ENCODE peak calls at places on chromosome 1, in nine cellular contexts. One of them, this sample, is unnamed.

GRCh38 chr1:11196945-11197344 is 7.8 kb downstream of the ANGPTL7 start:
- DNase-seq in GM12878: no peak
- DNase-seq in astrocyte of the hippocampus: no peak
- DNase-seq in cardiac muscle cell: no peak
- DNase-seq in smooth muscle cell of the brain vasculature: no peak
- DNase-seq in AG20443: no peak
- DNase-seq in DMS79 treated with DMSO at 0.1 percent for 48 hours: no peak
- DNase-seq in pons: no peak
- DNase-seq in stimulated activated CD4-positive, alpha-beta T cell treated with anti-CD3 and anti-CD28 coated beads, Interleukin-1b, Interleukin-23, amount 100 ng/mL, for 48 hours: no peak
- DNase-seq in this sample: no peak

GRCh38 chr1:160720366-160720765 is 8.7 kb upstream of the CD48 start:
- DNase-seq in smooth muscle cell of the brain vasculature: no peak
- DNase-seq in DMS79 treated with DMSO at 0.1 percent for 48 hours: no peak
- DNase-seq in cardiac muscle cell: peak; percentile 33
- DNase-seq in GM12878: no peak
- DNase-seq in stimulated activated CD4-positive, alpha-beta T cell treated with anti-CD3 and anti-CD28 coated beads, Interleukin-1b, Interleukin-23, amount 100 ng/mL, for 48 hours: no peak
- DNase-seq in pons: no peak
- DNase-seq in AG20443: no peak
- DNase-seq in astrocyte of the hippocampus: no peak
- DNase-seq in this sample: no peak

GRCh38 chr1:234771642-234772344 is 161.8 kb upstream of the IRF2BP2 start:
- DNase-seq in stimulated activated CD4-positive, alpha-beta T cell treated with anti-CD3 and anti-CD28 coated beads, Interleukin-1b, Interleukin-23, amount 100 ng/mL, for 48 hours: no peak
- DNase-seq in astrocyte of the hippocampus: peak; percentile 54
- DNase-seq in DMS79 treated with DMSO at 0.1 percent for 48 hours: peak; percentile 40
- DNase-seq in cardiac muscle cell: no peak
- DNase-seq in smooth muscle cell of the brain vasculature: no peak
- DNase-seq in GM12878: no peak
- DNase-seq in pons: no peak
- DNase-seq in AG20443: no peak
- DNase-seq in this sample: no peak

GRCh38 chr1:10229903-10230302 is 19.5 kb downstream of the KIF1B start:
- DNase-seq in cardiac muscle cell: no peak
- DNase-seq in pons: no peak
- DNase-seq in DMS79 treated with DMSO at 0.1 percent for 48 hours: no peak
- DNase-seq in stimulated activated CD4-positive, alpha-beta T cell treated with anti-CD3 and anti-CD28 coated beads, Interleukin-1b, Interleukin-23, amount 100 ng/mL, for 48 hours: no peak
- DNase-seq in AG20443: no peak
- DNase-seq in GM12878: no peak
- DNase-seq in astrocyte of the hippocampus: no peak
- DNase-seq in smooth muscle cell of the brain vasculature: no peak
- DNase-seq in this sample: no peak

GRCh38 chr1:241611063-241611462 is 29.1 kb downstream of the CHML start:
- DNase-seq in AG20443: peak; percentile 41
- DNase-seq in astrocyte of the hippocampus: peak; percentile 69
- DNase-seq in GM12878: no peak
- DNase-seq in stimulated activated CD4-positive, alpha-beta T cell treated with anti-CD3 and anti-CD28 coated beads, Interleukin-1b, Interleukin-23, amount 100 ng/mL, for 48 hours: no peak
- DNase-seq in pons: peak; percentile 88
- DNase-seq in cardiac muscle cell: peak; percentile 75
- DNase-seq in DMS79 treated with DMSO at 0.1 percent for 48 hours: peak; percentile 36
- DNase-seq in smooth muscle cell of the brain vasculature: no peak
- DNase-seq in this sample: peak; percentile 64

GRCh38 chr1:21956720-21957552 is 19.8 kb upstream of the HSPG2 start:
- DNase-seq in smooth muscle cell of the brain vasculature: no peak
- DNase-seq in DMS79 treated with DMSO at 0.1 percent for 48 hours: peak; percentile 96
- DNase-seq in cardiac muscle cell: peak; percentile 61
- DNase-seq in pons: no peak
- DNase-seq in AG20443: peak; percentile 32
- DNase-seq in stimulated activated CD4-positive, alpha-beta T cell treated with anti-CD3 and anti-CD28 coated beads, Interleukin-1b, Interleukin-23, amount 100 ng/mL, for 48 hours: peak; percentile 39
- DNase-seq in GM12878: no peak
- DNase-seq in astrocyte of the hippocampus: peak; percentile 80
- DNase-seq in this sample: peak; percentile 40

GRCh38 chr1:39575191-39576015 is 1.2 kb downstream of the PABPC4 start:
- DNase-seq in DMS79 treated with DMSO at 0.1 percent for 48 hours: peak; percentile 51
- DNase-seq in stimulated activated CD4-positive, alpha-beta T cell treated with anti-CD3 and anti-CD28 coated beads, Interleukin-1b, Interleukin-23, amount 100 ng/mL, for 48 hours: peak; percentile 60
- DNase-seq in smooth muscle cell of the brain vasculature: no peak
- DNase-seq in AG20443: peak; percentile 69
- DNase-seq in astrocyte of the hippocampus: peak; percentile 67
- DNase-seq in GM12878: no peak
- DNase-seq in cardiac muscle cell: peak; percentile 81
- DNase-seq in pons: no peak
- DNase-seq in this sample: no peak

GRCh38 chr1:25094229-25094628 is 138.1 kb downstream of the SYF2 start:
- DNase-seq in astrocyte of the hippocampus: no peak
- DNase-seq in smooth muscle cell of the brain vasculature: no peak
- DNase-seq in GM12878: no peak
- DNase-seq in AG20443: no peak
- DNase-seq in DMS79 treated with DMSO at 0.1 percent for 48 hours: no peak
- DNase-seq in cardiac muscle cell: no peak
- DNase-seq in pons: no peak
- DNase-seq in stimulated activated CD4-positive, alpha-beta T cell treated with anti-CD3 and anti-CD28 coated beads, Interleukin-1b, Interleukin-23, amount 100 ng/mL, for 48 hours: no peak
- DNase-seq in this sample: no peak

GRCh38 chr1:28062806-28063205 is 25.6 kb downstream of the EYA3 start:
- DNase-seq in cardiac muscle cell: peak; percentile 56
- DNase-seq in DMS79 treated with DMSO at 0.1 percent for 48 hours: no peak
- DNase-seq in smooth muscle cell of the brain vasculature: no peak
- DNase-seq in GM12878: no peak
- DNase-seq in astrocyte of the hippocampus: no peak
- DNase-seq in stimulated activated CD4-positive, alpha-beta T cell treated with anti-CD3 and anti-CD28 coated beads, Interleukin-1b, Interleukin-23, amount 100 ng/mL, for 48 hours: peak; percentile 44
- DNase-seq in pons: no peak
- DNase-seq in AG20443: no peak
- DNase-seq in this sample: no peak

GRCh38 chr1:193283026-193283425 is 96.6 kb upstream of the B3GALT2 start:
- DNase-seq in GM12878: no peak
- DNase-seq in stimulated activated CD4-positive, alpha-beta T cell treated with anti-CD3 and anti-CD28 coated beads, Interleukin-1b, Interleukin-23, amount 100 ng/mL, for 48 hours: no peak
- DNase-seq in astrocyte of the hippocampus: peak; percentile 53
- DNase-seq in AG20443: peak; percentile 52
- DNase-seq in DMS79 treated with DMSO at 0.1 percent for 48 hours: no peak
- DNase-seq in pons: no peak
- DNase-seq in cardiac muscle cell: peak; percentile 10
- DNase-seq in smooth muscle cell of the brain vasculature: peak; percentile 10
- DNase-seq in this sample: no peak